ENCODE peak calls at places on chromosomes 4 and X, in five cellular contexts. One of them, this sample, is unnamed. For H3K4me1, the result is how much of the 10 kb centered on the place peaks cover.

GRCh38 chrX:1412551-1413161 is 20.7 kb upstream of the SLC25A6 start:
- DNase-seq in HCT116: no peak
- DNase-seq in upper lobe of left lung: no peak
- DNase-seq in K562: no peak
- DNase-seq in Peyer's patch: peak
- DNase-seq in this sample: no peak

GRCh38 chr4:20773144-20773997 is 73.1 kb downstream of the PACRGL start:
- DNase-seq in HCT116: peak
- DNase-seq in upper lobe of left lung: no peak
- DNase-seq in K562: peak
- DNase-seq in Peyer's patch: peak
- DNase-seq in this sample: no peak

GRCh38 chrX:9515973-9516538 is 51.2 kb downstream of the TBL1X start:
- DNase-seq in HCT116: no peak
- DNase-seq in upper lobe of left lung: no peak
- DNase-seq in K562: peak
- DNase-seq in Peyer's patch: no peak
- DNase-seq in this sample: no peak

GRCh38 chrX:16946971-16947562 is 609 bp downstream of the REPS2 start:
- DNase-seq in HCT116: no peak
- DNase-seq in upper lobe of left lung: no peak
- DNase-seq in K562: no peak
- DNase-seq in Peyer's patch: peak
- DNase-seq in this sample: peak

GRCh38 chr4:151522790-151523332 is 113.9 kb downstream of the FHIP1A start:
- DNase-seq in HCT116: no peak
- DNase-seq in upper lobe of left lung: no peak
- DNase-seq in K562: no peak
- DNase-seq in Peyer's patch: no peak
- DNase-seq in this sample: no peak

GRCh38 chr4:3783691-3784306 is 17.6 kb downstream of the ADRA2C start:
- DNase-seq in HCT116: no peak
- DNase-seq in upper lobe of left lung: no peak
- DNase-seq in K562: peak
- DNase-seq in Peyer's patch: no peak
- DNase-seq in this sample: no peak

GRCh38 chr4:86967798-86968197 is 33.0 kb downstream of the AFF1 start:
- DNase-seq in HCT116: no peak
- DNase-seq in upper lobe of left lung: no peak
- DNase-seq in K562: no peak
- DNase-seq in Peyer's patch: no peak
- DNase-seq in this sample: no peak

GRCh38 chr4:75512336-75513211 is 1.6 kb downstream of the RCHY1 start:
- DNase-seq in HCT116: no peak
- DNase-seq in upper lobe of left lung: no peak
- DNase-seq in K562: peak
- DNase-seq in Peyer's patch: no peak
- DNase-seq in this sample: no peak

GRCh38 chr4:147831452-147832192 is 99.7 kb downstream of the ARHGAP10 start:
- DNase-seq in HCT116: peak
- DNase-seq in upper lobe of left lung: no peak
- DNase-seq in K562: peak
- DNase-seq in Peyer's patch: no peak
- DNase-seq in this sample: no peak

GRCh38 chr4:30903493-30903892 is 183.3 kb downstream of the PCDH7 start:
- DNase-seq in HCT116: no peak
- DNase-seq in upper lobe of left lung: no peak
- DNase-seq in K562: no peak
- DNase-seq in Peyer's patch: no peak
- DNase-seq in this sample: no peak

GRCh38 chrX:44873415-44874270 is 655 bp downstream of the KDM6A start:
- DNase-seq in HCT116: no peak
- DNase-seq in upper lobe of left lung: peak
- DNase-seq in K562: peak
- DNase-seq in Peyer's patch: peak
- DNase-seq in this sample: peak

GRCh38 chrX:112779139-112779538 is 61.5 kb downstream of the AMOT start:
- DNase-seq in HCT116: no peak
- DNase-seq in upper lobe of left lung: peak
- DNase-seq in K562: no peak
- DNase-seq in Peyer's patch: no peak
- DNase-seq in this sample: no peak

GRCh38 chr4:132097046-132097445 is 1052.0 kb upstream of the PCDH10 start:
- DNase-seq in HCT116: no peak
- DNase-seq in upper lobe of left lung: no peak
- DNase-seq in K562: no peak
- DNase-seq in Peyer's patch: no peak
- DNase-seq in this sample: no peak

GRCh38 chr4:76055005-76055404 is 19.1 kb upstream of the CXCL11 start:
- DNase-seq in HCT116: no peak
- DNase-seq in upper lobe of left lung: no peak
- DNase-seq in K562: no peak
- DNase-seq in Peyer's patch: no peak
- DNase-seq in this sample: no peak

GRCh38 chrX:107050195-107050709 is 50.2 kb upstream of the MORC4 start:
- DNase-seq in HCT116: no peak
- DNase-seq in upper lobe of left lung: no peak
- DNase-seq in K562: no peak
- DNase-seq in Peyer's patch: no peak
- DNase-seq in this sample: no peak

GRCh38 chrX:124406294-124407013 is 60.1 kb downstream of the SH2D1A start:
- DNase-seq in HCT116: peak
- DNase-seq in upper lobe of left lung: no peak
- DNase-seq in K562: peak
- DNase-seq in Peyer's patch: no peak
- DNase-seq in this sample: peak

GRCh38 chr4:180084561-180084960 is 2158.6 kb upstream of the TENM3 start:
- DNase-seq in HCT116: no peak
- DNase-seq in upper lobe of left lung: no peak
- DNase-seq in K562: no peak
- DNase-seq in Peyer's patch: no peak
- DNase-seq in this sample: no peak

GRCh38 chr4:183384983-183385382 is 59.5 kb upstream of the CDKN2AIP start:
- DNase-seq in HCT116: no peak
- DNase-seq in upper lobe of left lung: no peak
- DNase-seq in K562: no peak
- DNase-seq in Peyer's patch: no peak
- DNase-seq in this sample: no peak

GRCh38 chr4:117422272-117422671 is 336.9 kb upstream of the TRAM1L1 start:
- DNase-seq in HCT116: no peak
- DNase-seq in upper lobe of left lung: no peak
- DNase-seq in K562: no peak
- DNase-seq in Peyer's patch: no peak
- DNase-seq in this sample: no peak

GRCh38 chr4:154464654-154465053 is 26.9 kb downstream of the DCHS2 start:
- DNase-seq in HCT116: no peak
- DNase-seq in upper lobe of left lung: no peak
- DNase-seq in K562: peak
- DNase-seq in Peyer's patch: no peak
- DNase-seq in this sample: no peak

GRCh38 chr4:110540606-110541440 is 64.9 kb downstream of the ENPEP start:
- DNase-seq in HCT116: no peak
- DNase-seq in upper lobe of left lung: no peak
- DNase-seq in K562: no peak
- DNase-seq in Peyer's patch: no peak
- DNase-seq in this sample: no peak

GRCh38 chr4:40204507-40205258 is 7.9 kb downstream of the RHOH start:
- DNase-seq in HCT116: no peak
- DNase-seq in upper lobe of left lung: no peak
- DNase-seq in K562: no peak
- DNase-seq in Peyer's patch: no peak
- DNase-seq in this sample: no peak

GRCh38 chr4:40205259-40206198 is 8.7 kb downstream of the RHOH start:
- DNase-seq in HCT116: no peak
- DNase-seq in upper lobe of left lung: no peak
- DNase-seq in K562: peak
- DNase-seq in Peyer's patch: no peak
- DNase-seq in this sample: no peak

GRCh38 chr4:40209401-40209800 is 12.6 kb downstream of the RHOH start:
- DNase-seq in HCT116: no peak
- DNase-seq in upper lobe of left lung: no peak
- DNase-seq in K562: no peak
- DNase-seq in Peyer's patch: no peak
- DNase-seq in this sample: no peak

GRCh38 chr4:40202474-40202873 is 5.6 kb downstream of the RHOH start:
- DNase-seq in HCT116: no peak
- DNase-seq in upper lobe of left lung: no peak
- DNase-seq in K562: no peak
- DNase-seq in Peyer's patch: no peak
- DNase-seq in this sample: no peak

DNA sequence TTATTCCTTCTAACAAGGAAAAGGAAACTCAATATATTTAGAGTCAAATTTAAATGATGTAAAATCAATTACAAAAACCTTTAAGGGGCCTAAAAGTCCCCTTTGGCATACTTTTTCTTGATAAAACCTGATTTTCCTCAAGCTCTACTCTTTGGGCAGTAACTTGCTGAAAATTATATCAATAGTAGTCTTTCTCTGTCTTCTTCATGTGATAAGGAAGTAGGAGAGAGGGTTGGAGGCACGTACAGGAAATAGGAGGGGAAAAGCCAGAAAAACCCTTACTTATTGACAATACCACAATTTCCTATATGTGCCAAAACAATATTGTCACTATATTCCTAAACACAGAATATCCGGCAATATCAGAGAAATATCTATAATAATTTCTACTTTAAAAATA is 9.6 kb downstream of the RHOH start:
- DNase-seq in HCT116: no peak
- DNase-seq in upper lobe of left lung: no peak
- DNase-seq in K562: no peak
- DNase-seq in Peyer's patch: no peak
- DNase-seq in this sample: no peak
- H3K4me1 ChIP-seq in HCT116: under half
- H3K4me1 ChIP-seq in upper lobe of left lung: under half
- H3K4me1 ChIP-seq in K562: under half
- H3K4me1 ChIP-seq in Peyer's patch: under half
- H3K4me1 ChIP-seq in this sample: under half

DNA sequence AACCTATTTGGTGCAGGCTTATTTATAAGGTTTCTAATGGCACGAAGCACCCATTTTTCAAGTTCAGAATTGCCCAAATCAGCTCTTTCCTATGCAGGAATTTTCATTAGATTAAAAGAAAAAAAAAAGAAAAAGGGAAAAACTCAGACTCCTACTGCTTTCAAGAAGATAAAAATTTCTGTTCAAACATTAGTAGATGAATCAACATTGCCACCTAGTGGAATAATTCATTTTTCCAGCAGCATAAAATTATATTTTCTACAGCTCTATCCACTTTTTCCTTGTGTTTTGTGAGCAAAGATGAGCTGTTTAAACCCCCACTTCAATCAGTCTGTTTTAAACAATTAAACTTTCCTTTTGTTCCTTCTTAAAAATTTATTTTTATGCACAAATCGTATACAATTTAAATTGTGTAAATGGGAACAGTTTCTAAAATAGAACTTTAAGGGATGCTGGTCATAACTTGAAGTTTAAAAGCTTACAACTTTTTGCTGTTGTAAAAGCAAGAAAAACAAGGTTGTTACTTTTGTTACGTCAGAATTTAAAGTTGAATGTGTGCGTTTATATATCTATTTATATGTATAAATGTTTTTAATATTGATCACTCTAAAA is 309.8 kb downstream of the ARAP2 start:
- DNase-seq in HCT116: peak
- DNase-seq in upper lobe of left lung: no peak
- DNase-seq in K562: peak
- DNase-seq in Peyer's patch: no peak
- DNase-seq in this sample: no peak
- TF ChIP-seq CTCF in HCT116: peak
- TF ChIP-seq CTCF in upper lobe of left lung: peak
- TF ChIP-seq CTCF in K562: peak
- TF ChIP-seq CTCF in Peyer's patch: peak
- TF ChIP-seq CTCF in this sample: peak

DNA sequence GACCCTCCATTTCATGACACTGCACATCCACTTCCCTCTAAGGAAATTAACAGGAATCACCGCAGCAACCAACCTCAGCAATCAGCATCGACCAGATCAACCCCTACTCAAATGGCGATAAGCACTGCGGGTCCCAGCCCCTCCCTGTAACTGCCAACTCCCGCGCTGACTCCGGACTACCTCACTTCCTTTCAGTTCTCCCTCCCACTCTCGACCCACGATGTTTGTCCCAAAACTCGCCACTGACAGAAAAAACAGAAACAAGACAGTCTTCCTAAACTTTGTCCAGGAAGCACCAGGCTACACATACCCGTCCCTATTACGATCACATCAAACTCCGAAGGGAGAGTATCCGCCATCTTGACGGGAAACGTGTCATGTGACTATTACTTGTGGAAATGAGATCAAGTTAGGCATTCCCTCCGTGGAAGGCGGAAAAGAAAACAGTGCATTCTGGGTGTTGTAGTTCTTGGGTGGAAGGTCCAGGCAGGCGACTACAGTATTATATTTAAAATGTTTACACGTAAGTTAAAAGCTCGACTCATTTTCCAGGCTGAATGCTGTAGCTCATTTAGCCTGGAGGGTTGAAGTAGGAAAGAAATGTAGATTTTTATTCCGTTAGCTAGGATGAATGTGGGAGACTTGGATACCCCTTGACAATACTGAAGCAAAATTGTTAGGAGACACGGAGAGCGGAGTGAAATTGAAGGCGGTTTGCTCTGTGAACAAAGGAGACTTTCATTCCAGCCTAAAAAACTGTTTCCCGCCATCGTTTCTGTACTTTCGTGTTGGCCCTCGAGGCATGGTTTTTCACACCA is at the start of gene CHM:
- DNase-seq in HCT116: peak
- DNase-seq in upper lobe of left lung: no peak
- DNase-seq in K562: peak
- DNase-seq in Peyer's patch: peak
- DNase-seq in this sample: peak
- TF ChIP-seq POLR2A in HCT116: peak
- TF ChIP-seq POLR2A in upper lobe of left lung: peak
- TF ChIP-seq POLR2A in K562: peak
- TF ChIP-seq POLR2A in Peyer's patch: no peak
- TF ChIP-seq POLR2A in this sample: peak

DNA sequence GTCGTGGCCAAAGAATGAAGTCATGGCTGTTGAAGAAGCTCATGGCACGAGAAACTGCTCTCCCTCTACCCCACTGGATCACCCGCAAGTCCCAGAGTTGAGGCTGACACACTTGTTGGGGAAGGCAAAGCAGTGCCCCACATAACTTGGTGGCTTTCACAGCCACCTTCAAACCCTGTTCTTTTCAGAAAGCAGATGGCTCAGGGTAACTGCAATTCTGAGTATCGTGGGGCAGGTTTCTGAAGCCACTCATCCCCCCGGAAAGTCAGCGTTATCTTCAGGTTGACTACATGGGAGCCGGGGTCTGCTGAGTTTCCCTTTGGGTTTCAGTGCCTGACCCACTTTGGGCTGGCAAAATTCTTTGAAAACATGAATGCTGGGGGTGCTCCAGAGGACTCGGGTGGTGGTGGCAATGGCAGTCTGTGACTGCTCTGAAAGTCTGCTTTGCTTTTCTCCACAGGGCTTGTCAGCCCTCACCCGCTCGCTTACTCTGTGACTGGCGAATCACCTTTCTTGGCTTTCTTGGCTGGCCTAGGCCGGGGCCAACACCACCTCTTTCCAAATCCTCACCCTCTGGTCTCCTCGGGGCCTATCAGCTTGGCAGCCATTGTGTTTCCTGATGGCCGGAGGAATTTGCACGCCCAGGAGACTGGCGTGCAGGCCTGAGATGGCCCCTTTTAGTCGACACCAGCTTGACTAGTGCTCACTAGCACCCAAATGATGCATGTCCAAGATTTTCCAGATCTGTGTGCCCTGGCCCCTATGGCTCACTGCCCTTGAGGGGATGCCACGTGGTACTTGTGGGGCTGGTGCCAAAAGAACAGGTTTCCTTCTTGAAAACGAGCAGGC is 7.3 kb downstream of the PPP1R3F start:
- DNase-seq in HCT116: no peak
- DNase-seq in upper lobe of left lung: no peak
- DNase-seq in K562: no peak
- DNase-seq in Peyer's patch: no peak
- DNase-seq in this sample: no peak
- H3K4me1 ChIP-seq in HCT116: under half
- H3K4me1 ChIP-seq in upper lobe of left lung: under half
- H3K4me1 ChIP-seq in K562: under half
- H3K4me1 ChIP-seq in Peyer's patch: under half
- H3K4me1 ChIP-seq in this sample: under half